ENCODE peak calls at places on chromosomes 13 and 19, in seven cellular contexts. L is H9, Q is AG04450, A is tibial nerve, I is heart left ventricle, X is cardiac muscle cell, P is uterus. O is an unnamed sample. For H3K9me3, the result is how much of the 10 kb centered on the place peaks cover.

GRCh38 chr13:99280166-99280565 is 22.0 kb upstream of the GPR18 start:
- DNase-seq in L (no peak), Q (no peak), A (no peak), I (no peak), X (no peak), P (no peak), O (no peak)

GRCh38 chr19:32351807-32352630 is 6.6 kb downstream of the ZNF507 start:
- DNase-seq in L (no peak), Q (no peak), A (no peak), I (no peak), X (peak), P (no peak), O (no peak)

GRCh38 chr19:48368942-48369341 is 4.8 kb downstream of the SYNGR4 start:
- DNase-seq in L (no peak), Q (no peak), A (no peak), I (no peak), X (no peak), P (no peak), O (no peak)

GRCh38 chr19:12769689-12770088 is 5.7 kb downstream of the HOOK2 start:
- DNase-seq in L (peak), Q (no peak), A (no peak), I (no peak), X (no peak), P (no peak), O (no peak)

GRCh38 chr13:49679244-49679643 is 12.0 kb downstream of the EBPL start:
- DNase-seq in L (no peak), Q (no peak), A (peak), I (no peak), X (peak), P (no peak), O (no peak)

GRCh38 chr13:27172495-27172842 is 858 bp upstream of the USP12 start:
- DNase-seq in L (no peak), Q (no peak), A (peak), I (no peak), X (no peak), P (no peak), O (no peak)

GRCh38 chr19:7844951-7845350 is 14.9 kb downstream of the EVI5L start:
- DNase-seq in L (peak), Q (no peak), A (no peak), I (no peak), X (no peak), P (no peak), O (no peak)

GRCh38 chr13:47481521-47481920 is 519.6 kb downstream of the SUCLA2 start:
- DNase-seq in L (no peak), Q (no peak), A (no peak), I (no peak), X (no peak), P (no peak), O (no peak)

GRCh38 chr19:8143041-8143440 is 6.4 kb downstream of the FBN3 start:
- DNase-seq in L (no peak), Q (no peak), A (no peak), I (no peak), X (no peak), P (no peak), O (no peak)

GRCh38 chr19:9934132-9934950 is 2.0 kb downstream of the OLFM2 start:
- DNase-seq in L (peak), Q (no peak), A (peak), I (peak), X (peak), P (peak), O (peak)

GRCh38 chr19:10724573-10725071 is 6.7 kb downstream of the DNM2 start:
- DNase-seq in L (no peak), Q (no peak), A (no peak), I (no peak), X (no peak), P (no peak), O (no peak)

GRCh38 chr19:33399745-33400681 is 26.5 kb downstream of the CEBPG start:
- DNase-seq in L (no peak), Q (no peak), A (no peak), I (peak), X (no peak), P (no peak), O (no peak)

GRCh38 chr19:45863840-45864628 is at the start of gene FOXA3:
- DNase-seq in L (peak), Q (no peak), A (no peak), I (peak), X (peak), P (peak), O (no peak)

GRCh38 chr19:23527797-23528196 is 132.5 kb upstream of the ZNF91 start:
- DNase-seq in L (no peak), Q (no peak), A (no peak), I (no peak), X (no peak), P (no peak), O (no peak)

GRCh38 chr19:14248578-14249011 is 42.6 kb upstream of the ADGRL1 start:
- DNase-seq in L (peak), Q (no peak), A (peak), I (no peak), X (peak), P (peak), O (no peak)

GRCh38 chr13:75881109-75881775 is 245.1 kb downstream of the LMO7 start:
- DNase-seq in L (no peak), Q (peak), A (no peak), I (no peak), X (no peak), P (no peak), O (no peak)

GRCh38 chr19:36028313-36029041 is 4.2 kb downstream of the CLIP3 start:
- DNase-seq in L (no peak), Q (no peak), A (no peak), I (no peak), X (no peak), P (no peak), O (no peak)

GRCh38 chr13:110759710-110760109 is 46.2 kb downstream of the ING1 start:
- DNase-seq in L (no peak), Q (no peak), A (no peak), I (no peak), X (peak), P (no peak), O (no peak)

GRCh38 chr19:33376423-33376822 is 2.9 kb downstream of the CEBPG start:
- DNase-seq in L (no peak), Q (no peak), A (peak), I (peak), X (peak), P (peak), O (peak)

GRCh38 chr19:34757441-34757840 is 15.6 kb downstream of the ZNF599 start:
- DNase-seq in L (no peak), Q (no peak), A (no peak), I (no peak), X (no peak), P (no peak), O (no peak)

DNA sequence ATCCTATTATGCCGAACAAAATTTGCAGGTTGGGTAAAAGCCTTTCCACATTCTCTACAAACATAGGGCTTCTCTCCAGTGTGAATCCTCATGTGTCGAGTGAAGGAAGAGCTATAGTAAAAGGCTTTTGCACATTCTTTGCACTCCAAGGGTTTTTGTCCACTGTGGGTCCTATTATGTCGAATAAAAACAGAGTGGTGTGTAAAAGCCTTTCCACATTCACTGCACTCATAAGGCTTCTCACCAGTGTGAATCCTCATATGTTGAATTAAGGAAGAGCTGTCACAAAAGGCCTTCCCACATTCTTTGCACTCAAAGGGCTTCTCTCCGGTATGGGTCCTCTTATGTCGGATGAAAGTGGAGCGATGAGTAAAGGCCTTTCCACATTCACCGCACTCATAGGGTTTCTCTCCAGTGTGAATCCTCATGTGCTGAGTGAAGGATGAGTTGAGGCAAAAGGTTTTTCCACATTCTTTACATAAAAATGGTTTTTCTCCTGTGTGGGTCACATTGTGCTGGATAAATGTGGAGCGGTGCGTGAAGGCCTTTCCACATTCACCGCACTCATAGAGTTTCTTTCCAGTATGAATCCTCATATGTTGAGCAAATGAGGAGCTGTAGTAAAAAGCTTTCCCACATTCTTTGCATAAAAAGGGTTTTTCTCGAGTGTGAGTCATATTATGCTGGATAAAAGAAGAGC is 13.6 kb downstream of the ZNF599 start:
- DNase-seq in L (no peak), Q (no peak), A (no peak), I (no peak), X (no peak), P (no peak), O (no peak)
- H3K9me3 ChIP-seq in L (half or more), Q (under half), A (half or more), I (under half), X (under half), P (under half), O (half or more)

GRCh38 chr13:98182153-98182552 is 5.1 kb upstream of the RNF113B start:
- DNase-seq in L (no peak), Q (no peak), A (no peak), I (no peak), X (no peak), P (no peak), O (no peak)

GRCh38 chr13:98187862-98188261 is 10.8 kb upstream of the RNF113B start:
- DNase-seq in L (no peak), Q (no peak), A (no peak), I (no peak), X (no peak), P (no peak), O (no peak)

GRCh38 chr13:98187155-98187726 is 10.2 kb upstream of the RNF113B start:
- DNase-seq in L (no peak), Q (no peak), A (no peak), I (no peak), X (no peak), P (no peak), O (no peak)

GRCh38 chr13:98182589-98182988 is 5.5 kb upstream of the RNF113B start:
- DNase-seq in L (no peak), Q (no peak), A (no peak), I (no peak), X (no peak), P (no peak), O (no peak)

DNA sequence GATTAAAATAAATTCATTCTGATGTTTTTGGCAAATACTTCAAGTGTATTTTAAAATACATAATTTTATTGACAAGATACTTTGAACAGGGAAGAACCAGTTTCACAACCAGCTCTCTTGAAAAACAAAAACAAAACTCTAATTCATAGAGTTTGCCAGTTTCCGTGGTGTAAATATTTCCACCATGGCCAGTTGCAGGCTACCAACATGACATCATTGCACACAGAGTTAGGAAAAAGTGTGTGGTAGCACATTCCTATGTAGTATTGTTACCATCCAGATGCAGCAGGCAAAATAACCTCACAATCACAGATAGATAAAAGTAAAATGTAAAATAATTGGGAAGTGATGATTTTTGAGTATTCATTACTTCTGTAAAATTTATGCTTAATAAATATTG is 7.7 kb upstream of the RNF113B start:
- DNase-seq in L (no peak), Q (no peak), A (no peak), I (no peak), X (peak), P (no peak), O (no peak)
- H3K27ac ChIP-seq in L (no peak), Q (no peak), A (no peak), I (no peak), X (no peak), P (no peak), O (no peak)

GRCh38 chr19:41531438-41532311 is 44.3 kb upstream of the CEACAM21 start:
- DNase-seq in L (no peak), Q (no peak), A (peak), I (peak), X (peak), P (peak), O (peak)
- TF ChIP-seq CTCF in L (no peak), Q (no peak), A (no peak), I (no peak), X (no peak), P (no peak), O (no peak)

GRCh38 chr19:57016491-57016890 is 103.3 kb upstream of the USP29 start:
- DNase-seq in L (no peak), Q (no peak), A (no peak), I (no peak), X (no peak), P (no peak), O (no peak)
- H3K9me3 ChIP-seq in L (half or more), Q (half or more), A (under half), I (under half), X (under half), P (under half), O (under half)

GRCh38 chr19:38424272-38424671 is 1.7 kb downstream of the RASGRP4 start:
- DNase-seq in L (no peak), Q (no peak), A (no peak), I (no peak), X (no peak), P (no peak), O (no peak)

GRCh38 chr19:38421856-38422255 is 4.2 kb downstream of the RASGRP4 start:
- DNase-seq in L (no peak), Q (no peak), A (no peak), I (no peak), X (no peak), P (no peak), O (no peak)

GRCh38 chr19:38420935-38421334 is 5.1 kb downstream of the RASGRP4 start:
- DNase-seq in L (no peak), Q (no peak), A (no peak), I (no peak), X (no peak), P (no peak), O (no peak)

GRCh38 chr19:38425222-38425809 is 703 bp downstream of the RASGRP4 start:
- DNase-seq in L (no peak), Q (no peak), A (no peak), I (no peak), X (no peak), P (no peak), O (no peak)

DNA sequence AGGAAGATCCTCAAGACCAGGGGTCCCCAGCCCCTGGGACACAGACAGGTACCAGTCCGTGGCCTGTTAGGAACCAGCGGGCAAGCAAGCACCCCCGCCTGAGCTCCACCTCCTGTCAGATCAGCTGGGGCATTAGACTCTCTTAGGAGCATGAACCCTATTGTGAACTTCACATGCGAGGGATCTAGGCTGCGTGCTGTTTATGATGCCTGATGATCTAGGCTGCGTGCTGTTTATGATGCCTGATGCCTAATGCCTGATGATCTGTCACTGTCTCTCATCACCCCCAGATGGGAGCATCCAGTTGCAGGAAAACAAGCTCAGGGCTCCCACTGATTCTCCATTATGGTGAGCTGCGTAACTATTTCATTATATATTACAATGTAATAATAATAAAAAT is 3.6 kb downstream of the RASGRP4 start:
- DNase-seq in L (no peak), Q (no peak), A (no peak), I (no peak), X (no peak), P (no peak), O (no peak)
- H3K27ac ChIP-seq in L (no peak), Q (no peak), A (no peak), I (no peak), X (no peak), P (no peak), O (no peak)

DNA sequence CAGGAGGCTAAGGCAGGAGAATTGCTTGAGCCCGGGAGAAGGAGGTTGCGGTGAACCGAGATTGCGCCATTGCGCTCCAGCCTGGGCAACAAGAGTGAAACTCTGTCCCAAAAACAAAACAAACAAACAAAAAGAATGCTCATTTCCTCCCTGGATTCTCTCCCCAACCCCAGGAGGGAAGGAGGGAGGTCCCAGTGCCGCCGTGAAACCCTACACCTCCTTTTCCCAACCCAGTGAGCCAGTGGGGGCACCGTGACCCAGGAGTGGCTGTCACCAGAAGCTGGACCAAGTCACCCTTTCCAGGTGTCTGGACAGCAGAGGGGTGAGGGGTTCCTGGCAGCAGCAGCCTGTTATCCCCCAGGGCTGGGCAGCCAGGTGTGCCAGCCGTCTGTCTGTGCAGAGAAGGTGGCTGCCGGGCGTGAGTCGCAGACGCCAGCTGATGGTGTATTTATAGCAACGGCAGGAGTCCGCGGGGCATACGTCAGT is 23.5 kb downstream of the NFIC start:
- DNase-seq in L (peak), Q (no peak), A (no peak), I (peak), X (no peak), P (no peak), O (no peak)
- TF ChIP-seq CTCF in L (no peak), Q (no peak), A (no peak), I (no peak), X (no peak), P (no peak), O (no peak)

GRCh38 chr19:50050406-50051223 is 24.8 kb downstream of the ZNF473 start:
- DNase-seq in L (no peak), Q (peak), A (peak), I (peak), X (peak), P (peak), O (peak)

GRCh38 chr19:50046649-50047503 is 21.1 kb downstream of the ZNF473 start:
- DNase-seq in L (no peak), Q (no peak), A (peak), I (no peak), X (peak), P (peak), O (peak)

GRCh38 chr19:50043967-50044366 is 18.2 kb downstream of the ZNF473 start:
- DNase-seq in L (no peak), Q (no peak), A (no peak), I (no peak), X (no peak), P (no peak), O (no peak)

GRCh38 chr19:50044922-50045321 is 19.1 kb downstream of the ZNF473 start:
- DNase-seq in L (no peak), Q (no peak), A (no peak), I (no peak), X (no peak), P (no peak), O (no peak)

GRCh38 chr19:50047686-50048085 is 21.9 kb downstream of the ZNF473 start:
- DNase-seq in L (no peak), Q (no peak), A (no peak), I (no peak), X (no peak), P (no peak), O (no peak)
- H3K9me3 ChIP-seq in L (half or more), Q (half or more), A (under half), I (under half), X (under half), P (under half), O (under half)

O was measured in right atrium auricular region.